ENCODE peak calls at places on chromosomes 12 and 14, in ten cellular contexts. One of them, this sample, is unnamed.

GRCh38 chr12:112916270-112916669 is 9.5 kb downstream of the OAS1 start:
- DNase-seq in transverse colon: peak; percentile 35
- DNase-seq in cardiac muscle cell: peak; percentile 62
- DNase-seq in lower leg skin: no peak
- DNase-seq in AG10803: no peak
- DNase-seq in HFF-Myc: no peak
- DNase-seq in progenitor cell of endocrine pancreas: no peak
- DNase-seq in epithelial cell of esophagus: peak; percentile 95
- DNase-seq in mesothelial cell of epicardium: no peak
- DNase-seq in GM10248: no peak
- DNase-seq in this sample: no peak

GRCh38 chr14:63045234-63045611 is at the start of gene KCNH5:
- DNase-seq in transverse colon: no peak
- DNase-seq in GM10248: peak; percentile 25
- DNase-seq in cardiac muscle cell: peak; percentile 43
- DNase-seq in mesothelial cell of epicardium: peak; percentile 82
- DNase-seq in lower leg skin: no peak
- DNase-seq in AG10803: peak; percentile 12
- DNase-seq in epithelial cell of esophagus: peak; percentile 45
- DNase-seq in HFF-Myc: no peak
- DNase-seq in progenitor cell of endocrine pancreas: peak; percentile 73
- DNase-seq in this sample: peak; percentile 89

GRCh38 chr12:3150820-3151590 is 73.8 kb downstream of the TSPAN9 start:
- DNase-seq in AG10803: peak; percentile 80
- DNase-seq in HFF-Myc: no peak
- DNase-seq in lower leg skin: no peak
- DNase-seq in mesothelial cell of epicardium: peak; percentile 60
- DNase-seq in transverse colon: no peak
- DNase-seq in progenitor cell of endocrine pancreas: no peak
- DNase-seq in cardiac muscle cell: peak; percentile 79
- DNase-seq in GM10248: no peak
- DNase-seq in epithelial cell of esophagus: no peak
- DNase-seq in this sample: no peak

GRCh38 chr12:64400041-64400440 is 4.2 kb upstream of the XPOT start:
- DNase-seq in transverse colon: no peak
- DNase-seq in progenitor cell of endocrine pancreas: no peak
- DNase-seq in HFF-Myc: no peak
- DNase-seq in mesothelial cell of epicardium: no peak
- DNase-seq in GM10248: no peak
- DNase-seq in epithelial cell of esophagus: peak; percentile 56
- DNase-seq in cardiac muscle cell: peak; percentile 59
- DNase-seq in lower leg skin: no peak
- DNase-seq in AG10803: peak; percentile 25
- DNase-seq in this sample: no peak

GRCh38 chr12:12872934-12873275 is 18.5 kb upstream of the GPRC5A start:
- DNase-seq in HFF-Myc: no peak
- DNase-seq in mesothelial cell of epicardium: no peak
- DNase-seq in epithelial cell of esophagus: peak; percentile 92
- DNase-seq in cardiac muscle cell: no peak
- DNase-seq in lower leg skin: no peak
- DNase-seq in progenitor cell of endocrine pancreas: no peak
- DNase-seq in AG10803: no peak
- DNase-seq in transverse colon: no peak
- DNase-seq in GM10248: no peak
- DNase-seq in this sample: no peak

GRCh38 chr12:76299536-76300296 is 48.5 kb downstream of the BBS10 start:
- DNase-seq in AG10803: peak; percentile 31
- DNase-seq in progenitor cell of endocrine pancreas: no peak
- DNase-seq in mesothelial cell of epicardium: no peak
- DNase-seq in epithelial cell of esophagus: no peak
- DNase-seq in cardiac muscle cell: no peak
- DNase-seq in lower leg skin: no peak
- DNase-seq in GM10248: no peak
- DNase-seq in HFF-Myc: no peak
- DNase-seq in transverse colon: no peak
- DNase-seq in this sample: no peak

GRCh38 chr12:132133952-132134652 is 10.0 kb downstream of the DDX51 start:
- DNase-seq in cardiac muscle cell: no peak
- DNase-seq in lower leg skin: peak; percentile 79
- DNase-seq in GM10248: no peak
- DNase-seq in AG10803: no peak
- DNase-seq in mesothelial cell of epicardium: no peak
- DNase-seq in epithelial cell of esophagus: no peak
- DNase-seq in progenitor cell of endocrine pancreas: no peak
- DNase-seq in transverse colon: no peak
- DNase-seq in HFF-Myc: no peak
- DNase-seq in this sample: no peak

GRCh38 chr14:36723551-36723950 is 61.9 kb downstream of the PAX9 start:
- DNase-seq in GM10248: no peak
- DNase-seq in AG10803: no peak
- DNase-seq in cardiac muscle cell: no peak
- DNase-seq in progenitor cell of endocrine pancreas: no peak
- DNase-seq in lower leg skin: no peak
- DNase-seq in transverse colon: no peak
- DNase-seq in epithelial cell of esophagus: no peak
- DNase-seq in HFF-Myc: no peak
- DNase-seq in mesothelial cell of epicardium: no peak
- DNase-seq in this sample: no peak

GRCh38 chr12:95857799-95858198 is 953 bp upstream of the SNRPF start:
- DNase-seq in epithelial cell of esophagus: no peak
- DNase-seq in cardiac muscle cell: no peak
- DNase-seq in progenitor cell of endocrine pancreas: no peak
- DNase-seq in transverse colon: no peak
- DNase-seq in mesothelial cell of epicardium: no peak
- DNase-seq in HFF-Myc: no peak
- DNase-seq in GM10248: no peak
- DNase-seq in lower leg skin: no peak
- DNase-seq in AG10803: no peak
- DNase-seq in this sample: no peak

GRCh38 chr12:95859344-95859816 is 628 bp downstream of the SNRPF start:
- DNase-seq in cardiac muscle cell: peak; percentile 26
- DNase-seq in HFF-Myc: no peak
- DNase-seq in mesothelial cell of epicardium: no peak
- DNase-seq in epithelial cell of esophagus: peak; percentile 42
- DNase-seq in AG10803: peak; percentile 17
- DNase-seq in transverse colon: no peak
- DNase-seq in progenitor cell of endocrine pancreas: no peak
- DNase-seq in GM10248: no peak
- DNase-seq in lower leg skin: no peak
- DNase-seq in this sample: no peak

GRCh38 chr12:95857151-95857550 is 1.6 kb upstream of the SNRPF start:
- DNase-seq in progenitor cell of endocrine pancreas: no peak
- DNase-seq in HFF-Myc: no peak
- DNase-seq in AG10803: no peak
- DNase-seq in mesothelial cell of epicardium: no peak
- DNase-seq in transverse colon: no peak
- DNase-seq in cardiac muscle cell: no peak
- DNase-seq in epithelial cell of esophagus: no peak
- DNase-seq in lower leg skin: no peak
- DNase-seq in GM10248: no peak
- DNase-seq in this sample: no peak

GRCh38 chr12:95859947-95860850 is 1.4 kb downstream of the SNRPF start:
- DNase-seq in epithelial cell of esophagus: peak; percentile 11
- DNase-seq in cardiac muscle cell: no peak
- DNase-seq in progenitor cell of endocrine pancreas: no peak
- DNase-seq in GM10248: no peak
- DNase-seq in AG10803: no peak
- DNase-seq in mesothelial cell of epicardium: no peak
- DNase-seq in lower leg skin: no peak
- DNase-seq in transverse colon: no peak
- DNase-seq in HFF-Myc: no peak
- DNase-seq in this sample: no peak

DNA sequence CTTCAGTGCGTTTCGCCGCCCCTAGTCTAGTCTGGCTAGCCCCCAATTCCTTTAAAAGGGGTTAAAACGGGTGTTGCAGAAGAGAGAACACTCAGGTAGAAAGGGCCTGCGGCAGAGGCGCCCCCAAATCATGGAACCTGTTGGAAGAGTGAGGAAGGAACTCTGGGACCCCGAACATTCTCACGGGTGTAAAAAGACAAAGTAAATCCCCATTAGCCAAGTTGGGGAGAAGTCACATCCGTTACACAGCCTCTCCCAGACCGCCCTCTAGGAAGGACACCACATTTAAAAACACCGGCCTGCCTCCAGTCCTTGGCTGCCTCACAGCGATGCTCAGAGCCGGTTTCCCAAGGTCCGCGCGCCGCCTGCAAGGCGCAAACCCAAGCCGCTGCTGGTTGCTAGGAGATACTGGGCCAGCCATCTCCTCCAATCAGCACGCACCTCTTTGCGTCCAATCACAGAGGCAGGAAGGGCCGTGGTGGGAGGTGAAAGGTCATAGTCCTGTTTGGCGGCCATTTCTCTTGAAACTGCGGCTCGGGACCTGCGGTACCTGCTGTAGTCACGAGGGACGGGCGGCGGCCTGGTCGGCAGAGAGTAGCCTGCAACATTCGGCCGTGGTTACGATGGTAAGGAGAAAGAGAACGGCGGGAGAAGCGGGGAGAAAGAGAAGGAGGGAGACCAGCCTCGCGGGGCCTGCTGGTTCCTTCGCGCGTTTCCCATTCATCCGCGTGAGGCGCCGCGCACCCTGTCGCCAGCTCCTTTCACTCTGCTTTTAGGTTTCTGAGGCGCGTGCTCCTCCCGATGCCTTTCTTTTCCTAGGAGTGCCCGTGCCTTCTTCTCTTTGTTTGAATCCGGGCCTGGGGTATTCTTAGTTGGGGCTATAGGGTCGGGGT is at the start of gene SNRPF:
- DNase-seq in AG10803: peak; percentile 96
- DNase-seq in GM10248: peak; percentile 100
- DNase-seq in HFF-Myc: peak; percentile 95
- DNase-seq in transverse colon: peak; percentile 97
- DNase-seq in progenitor cell of endocrine pancreas: peak; percentile 90
- DNase-seq in lower leg skin: peak; percentile 99
- DNase-seq in mesothelial cell of epicardium: peak; percentile 93
- DNase-seq in cardiac muscle cell: peak; percentile 98
- DNase-seq in epithelial cell of esophagus: peak; percentile 99
- DNase-seq in this sample: peak; percentile 97
- TF ChIP-seq CTCF in AG10803: peak; percentile 19
- TF ChIP-seq CTCF in GM10248: peak; percentile 2
- TF ChIP-seq CTCF in HFF-Myc: no peak
- TF ChIP-seq CTCF in transverse colon: no peak
- TF ChIP-seq CTCF in progenitor cell of endocrine pancreas: no peak
- TF ChIP-seq CTCF in lower leg skin: no peak
- TF ChIP-seq CTCF in mesothelial cell of epicardium: no peak
- TF ChIP-seq CTCF in cardiac muscle cell: no peak
- TF ChIP-seq CTCF in epithelial cell of esophagus: peak; percentile 10
- TF ChIP-seq CTCF in this sample: peak; percentile 29

DNA sequence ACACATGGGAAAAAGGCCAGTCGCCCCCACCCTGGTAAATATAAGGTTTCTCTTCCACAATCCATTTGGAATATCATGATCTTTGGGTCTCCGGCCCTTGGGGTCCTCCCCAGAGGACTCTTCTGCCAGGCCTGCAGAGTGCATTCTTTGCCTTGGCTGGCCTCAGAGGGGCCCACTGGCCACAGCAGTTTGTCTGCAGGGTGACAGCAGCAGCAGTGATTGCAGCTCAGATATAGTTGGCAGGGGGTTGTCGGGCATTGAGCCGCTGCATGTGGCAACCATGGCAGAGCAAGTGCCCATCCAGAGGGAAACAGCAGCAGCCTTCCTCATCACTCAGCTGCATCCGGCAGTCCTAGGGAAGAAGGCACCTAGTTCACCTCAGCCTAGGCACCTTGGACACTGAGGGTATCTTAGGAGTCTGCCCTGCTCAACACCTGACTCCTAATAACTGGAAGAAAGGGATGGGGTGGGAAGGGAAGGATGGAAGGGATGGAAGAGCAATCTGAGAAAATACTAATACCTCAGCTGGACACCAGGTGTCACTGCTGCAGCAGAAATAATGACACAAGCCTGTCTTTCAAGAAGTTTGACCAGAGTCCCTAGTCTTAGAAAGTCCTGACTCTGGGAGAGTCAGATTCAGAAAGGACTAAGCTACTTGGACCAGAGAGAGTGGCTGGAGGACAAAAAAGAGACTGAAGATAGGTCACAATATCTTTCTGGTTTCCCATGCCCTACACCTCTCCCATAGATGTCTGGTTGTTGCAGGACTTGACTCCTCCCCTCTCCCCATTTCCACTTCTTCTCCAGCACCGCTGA is 8.9 kb downstream of the AJUBA start:
- DNase-seq in GM10248: peak; percentile 63
- DNase-seq in cardiac muscle cell: peak; percentile 77
- DNase-seq in AG10803: peak; percentile 70
- DNase-seq in mesothelial cell of epicardium: no peak
- DNase-seq in epithelial cell of esophagus: peak; percentile 75
- DNase-seq in lower leg skin: no peak
- DNase-seq in HFF-Myc: no peak
- DNase-seq in progenitor cell of endocrine pancreas: no peak
- DNase-seq in transverse colon: peak; percentile 55
- DNase-seq in this sample: no peak
- TF ChIP-seq CTCF in GM10248: peak; percentile 80
- TF ChIP-seq CTCF in cardiac muscle cell: peak; percentile 58
- TF ChIP-seq CTCF in AG10803: peak; percentile 73
- TF ChIP-seq CTCF in mesothelial cell of epicardium: peak; percentile 76
- TF ChIP-seq CTCF in epithelial cell of esophagus: peak; percentile 75
- TF ChIP-seq CTCF in lower leg skin: no peak
- TF ChIP-seq CTCF in HFF-Myc: peak; percentile 67
- TF ChIP-seq CTCF in progenitor cell of endocrine pancreas: peak; percentile 71
- TF ChIP-seq CTCF in transverse colon: peak; percentile 69
- TF ChIP-seq CTCF in this sample: peak; percentile 76

GRCh38 chr12:115474525-115475353 is 790.8 kb upstream of the TBX3 start:
- DNase-seq in cardiac muscle cell: no peak
- DNase-seq in GM10248: no peak
- DNase-seq in mesothelial cell of epicardium: no peak
- DNase-seq in epithelial cell of esophagus: no peak
- DNase-seq in AG10803: no peak
- DNase-seq in transverse colon: no peak
- DNase-seq in progenitor cell of endocrine pancreas: no peak
- DNase-seq in lower leg skin: no peak
- DNase-seq in HFF-Myc: no peak
- DNase-seq in this sample: peak; percentile 54

GRCh38 chr12:115472852-115473251 is 788.9 kb upstream of the TBX3 start:
- DNase-seq in transverse colon: no peak
- DNase-seq in AG10803: no peak
- DNase-seq in GM10248: no peak
- DNase-seq in lower leg skin: no peak
- DNase-seq in cardiac muscle cell: no peak
- DNase-seq in progenitor cell of endocrine pancreas: no peak
- DNase-seq in mesothelial cell of epicardium: no peak
- DNase-seq in epithelial cell of esophagus: no peak
- DNase-seq in HFF-Myc: no peak
- DNase-seq in this sample: peak; percentile 15

GRCh38 chr12:115470526-115470925 is 786.6 kb upstream of the TBX3 start:
- DNase-seq in HFF-Myc: no peak
- DNase-seq in GM10248: no peak
- DNase-seq in mesothelial cell of epicardium: no peak
- DNase-seq in AG10803: no peak
- DNase-seq in lower leg skin: no peak
- DNase-seq in cardiac muscle cell: no peak
- DNase-seq in transverse colon: no peak
- DNase-seq in epithelial cell of esophagus: no peak
- DNase-seq in progenitor cell of endocrine pancreas: no peak
- DNase-seq in this sample: peak; percentile 70

GRCh38 chr12:115470977-115471376 is 787.0 kb upstream of the TBX3 start:
- DNase-seq in AG10803: no peak
- DNase-seq in lower leg skin: no peak
- DNase-seq in progenitor cell of endocrine pancreas: no peak
- DNase-seq in HFF-Myc: no peak
- DNase-seq in epithelial cell of esophagus: no peak
- DNase-seq in GM10248: no peak
- DNase-seq in mesothelial cell of epicardium: no peak
- DNase-seq in transverse colon: no peak
- DNase-seq in cardiac muscle cell: no peak
- DNase-seq in this sample: peak; percentile 32

DNA sequence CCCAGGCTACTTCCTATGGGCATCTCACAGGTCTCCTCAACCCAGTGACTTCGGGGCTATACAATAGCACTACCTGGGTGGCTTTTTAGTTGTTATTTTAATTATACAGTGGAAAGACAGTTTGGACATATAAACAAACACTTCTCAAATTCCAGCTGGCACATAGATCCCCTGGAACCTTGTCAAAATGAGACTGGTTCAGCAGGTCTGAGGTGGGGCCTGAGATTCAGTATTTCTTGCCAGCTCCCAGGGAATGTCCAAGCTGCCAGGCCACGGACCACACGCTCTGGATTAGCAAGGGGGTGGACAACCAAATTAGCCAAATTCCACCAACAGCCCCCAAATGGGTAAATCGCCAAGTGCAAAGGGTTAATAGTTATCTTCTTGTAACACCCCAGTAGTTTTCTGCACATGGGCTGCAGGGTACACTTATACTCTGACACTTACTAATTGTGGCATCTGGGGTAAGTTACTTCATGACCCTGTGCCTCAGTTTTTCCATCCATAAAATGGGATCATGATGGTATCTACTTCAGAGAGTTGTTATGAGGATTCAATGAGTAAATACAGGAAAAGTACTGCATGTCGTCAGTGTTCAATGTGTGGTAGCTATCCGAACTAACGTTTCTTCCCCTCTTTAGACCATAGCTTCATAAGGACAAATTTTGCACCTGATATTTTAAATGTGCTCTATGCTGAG is 789.4 kb upstream of the TBX3 start:
- DNase-seq in cardiac muscle cell: no peak
- DNase-seq in epithelial cell of esophagus: peak; percentile 35
- DNase-seq in transverse colon: no peak
- DNase-seq in GM10248: no peak
- DNase-seq in progenitor cell of endocrine pancreas: no peak
- DNase-seq in AG10803: no peak
- DNase-seq in mesothelial cell of epicardium: no peak
- DNase-seq in HFF-Myc: no peak
- DNase-seq in lower leg skin: no peak
- DNase-seq in this sample: peak; percentile 36
- TF ChIP-seq CTCF in cardiac muscle cell: no peak
- TF ChIP-seq CTCF in epithelial cell of esophagus: no peak
- TF ChIP-seq CTCF in transverse colon: no peak
- TF ChIP-seq CTCF in GM10248: no peak
- TF ChIP-seq CTCF in progenitor cell of endocrine pancreas: no peak
- TF ChIP-seq CTCF in AG10803: no peak
- TF ChIP-seq CTCF in mesothelial cell of epicardium: no peak
- TF ChIP-seq CTCF in HFF-Myc: no peak
- TF ChIP-seq CTCF in lower leg skin: no peak
- TF ChIP-seq CTCF in this sample: no peak

DNA sequence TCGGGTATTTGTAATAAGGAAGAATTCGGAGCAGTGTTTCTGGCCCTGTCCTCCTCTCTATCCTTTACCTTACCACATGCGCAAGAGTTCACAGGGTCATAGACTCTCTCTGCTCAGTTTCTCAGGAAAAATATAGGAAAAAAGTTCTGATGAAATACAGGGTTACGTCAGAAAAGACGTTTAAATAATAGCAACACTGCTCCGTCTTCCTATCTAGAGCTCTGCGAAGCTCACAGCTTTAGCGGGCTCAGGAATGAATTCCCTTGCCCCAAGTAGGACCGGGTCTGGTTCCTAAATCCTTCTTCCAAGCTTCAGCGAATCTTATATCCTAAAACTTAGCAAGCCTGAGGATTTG is 365 bp downstream of the CCDC59 start:
- DNase-seq in transverse colon: no peak
- DNase-seq in GM10248: no peak
- DNase-seq in mesothelial cell of epicardium: no peak
- DNase-seq in HFF-Myc: no peak
- DNase-seq in lower leg skin: no peak
- DNase-seq in cardiac muscle cell: no peak
- DNase-seq in progenitor cell of endocrine pancreas: no peak
- DNase-seq in AG10803: peak; percentile 2
- DNase-seq in epithelial cell of esophagus: no peak
- DNase-seq in this sample: no peak
- TF ChIP-seq CTCF in transverse colon: no peak
- TF ChIP-seq CTCF in GM10248: no peak
- TF ChIP-seq CTCF in mesothelial cell of epicardium: no peak
- TF ChIP-seq CTCF in HFF-Myc: no peak
- TF ChIP-seq CTCF in lower leg skin: no peak
- TF ChIP-seq CTCF in cardiac muscle cell: no peak
- TF ChIP-seq CTCF in progenitor cell of endocrine pancreas: no peak
- TF ChIP-seq CTCF in AG10803: no peak
- TF ChIP-seq CTCF in epithelial cell of esophagus: no peak
- TF ChIP-seq CTCF in this sample: no peak